ENCODE peak calls at places on chromosomes 16 and 17, in ten cellular contexts. W is heart left ventricle, Z is AG09319, V is cardiac fibroblast, F is omental fat pad, P is mesothelial cell of epicardium, N is A549, B is tibial nerve, Q is AG04450, U is hepatocyte. K is an unnamed sample.

GRCh38 chr17:50297407-50297865 is 23.2 kb downstream of the TMEM92 start:
- DNase-seq in N (peak; percentile 81), Q (no peak), P (peak; percentile 90), V (peak; percentile 77), W (peak; percentile 67), Z (peak; percentile 44), F (peak; percentile 74), U (peak; percentile 89), B (peak; percentile 79), K (peak; percentile 42)

GRCh38 chr16:25219070-25219737 is 2.5 kb downstream of the AQP8 start:
- DNase-seq in Q (no peak), P (no peak), V (no peak), B (no peak), Z (no peak), F (no peak), W (no peak), N (no peak), U (no peak), K (no peak)

GRCh38 chr16:777826-778225 is 10.4 kb downstream of the RPUSD1 start:
- DNase-seq in Q (no peak), Z (no peak), W (no peak), U (no peak), N (no peak), B (no peak), P (no peak), V (no peak), F (no peak), K (no peak)

GRCh38 chr17:78783711-78784396 is 1.8 kb upstream of the CYTH1 start:
- DNase-seq in Z (no peak), N (no peak), Q (no peak), P (no peak), W (no peak), F (no peak), B (no peak), V (no peak), U (no peak), K (no peak)

GRCh38 chr17:13421581-13421980 is 180.1 kb downstream of the HS3ST3A1 start:
- DNase-seq in F (no peak), P (no peak), B (no peak), N (no peak), W (no peak), Q (no peak), V (no peak), U (no peak), Z (no peak), K (no peak)

GRCh38 chr17:80901319-80901718 is 90.3 kb upstream of the CHMP6 start:
- DNase-seq in B (no peak), W (no peak), P (no peak), Q (no peak), Z (no peak), F (no peak), U (no peak), V (no peak), N (no peak), K (no peak)

GRCh38 chr17:31593806-31594205 is 202.3 kb downstream of the RAB11FIP4 start:
- DNase-seq in P (no peak), Q (no peak), V (no peak), U (no peak), F (no peak), B (no peak), W (peak; percentile 56), Z (no peak), N (no peak), K (no peak)

GRCh38 chr16:56938664-56939513 is 6.9 kb downstream of the HERPUD1 start:
- DNase-seq in F (no peak), U (no peak), Z (no peak), P (no peak), N (no peak), Q (no peak), W (no peak), V (no peak), B (no peak), K (no peak)

GRCh38 chr17:58275417-58275816 is 5.3 kb downstream of the MPO start:
- DNase-seq in N (no peak), P (no peak), B (no peak), V (no peak), U (no peak), Z (no peak), Q (no peak), W (no peak), F (no peak), K (no peak)

GRCh38 chr16:1152651-1153259 is at the start of gene CACNA1H:
- DNase-seq in P (peak; percentile 73), N (no peak), F (no peak), U (peak; percentile 77), W (no peak), B (no peak), Q (no peak), Z (no peak), V (no peak), K (no peak)

GRCh38 chr17:21303441-21304065 is 19.0 kb downstream of the MAP2K3 start:
- DNase-seq in Z (no peak), V (no peak), Q (no peak), W (no peak), P (no peak), N (no peak), B (no peak), F (no peak), U (no peak), K (no peak)

GRCh38 chr16:1991588-1992474 is 2.1 kb downstream of the SYNGR3 start:
- DNase-seq in F (peak; percentile 89), N (peak; percentile 92), B (peak; percentile 85), Q (peak; percentile 67), U (peak; percentile 95), P (peak; percentile 82), W (peak; percentile 92), V (peak; percentile 94), Z (peak; percentile 62), K (peak; percentile 65)

GRCh38 chr17:7633093-7633492 is 3.2 kb downstream of the SHBG start:
- DNase-seq in Q (no peak), P (no peak), W (no peak), N (peak; percentile 29), V (no peak), Z (no peak), F (no peak), B (no peak), U (no peak), K (no peak)

DNA sequence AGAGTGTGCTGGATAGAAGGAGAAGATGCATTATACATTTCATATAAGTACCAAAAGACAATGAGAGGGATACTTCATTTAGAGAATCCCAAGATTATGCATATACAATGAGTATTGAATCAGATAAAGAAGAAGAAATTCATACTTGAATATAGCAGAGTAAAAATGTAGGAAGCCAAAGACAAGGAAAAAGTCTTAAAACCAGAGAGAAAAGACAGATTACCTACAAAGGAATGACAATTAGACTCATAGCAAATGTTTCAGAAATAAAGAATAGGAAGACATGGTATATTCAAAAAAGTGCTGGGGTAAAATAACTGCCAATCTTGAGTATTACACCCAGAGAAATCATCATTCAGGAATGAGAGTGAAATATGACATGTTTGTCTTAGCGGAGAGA is 6.8 kb upstream of the MSI2 start:
- DNase-seq in W (no peak), N (no peak), Q (no peak), F (no peak), U (no peak), B (no peak), V (no peak), Z (no peak), P (no peak), K (no peak)
- TF ChIP-seq CTCF in W (no peak), N (no peak), Q (no peak), F (no peak), U (no peak), B (no peak), V (no peak), Z (no peak), P (no peak), K (no peak)

DNA sequence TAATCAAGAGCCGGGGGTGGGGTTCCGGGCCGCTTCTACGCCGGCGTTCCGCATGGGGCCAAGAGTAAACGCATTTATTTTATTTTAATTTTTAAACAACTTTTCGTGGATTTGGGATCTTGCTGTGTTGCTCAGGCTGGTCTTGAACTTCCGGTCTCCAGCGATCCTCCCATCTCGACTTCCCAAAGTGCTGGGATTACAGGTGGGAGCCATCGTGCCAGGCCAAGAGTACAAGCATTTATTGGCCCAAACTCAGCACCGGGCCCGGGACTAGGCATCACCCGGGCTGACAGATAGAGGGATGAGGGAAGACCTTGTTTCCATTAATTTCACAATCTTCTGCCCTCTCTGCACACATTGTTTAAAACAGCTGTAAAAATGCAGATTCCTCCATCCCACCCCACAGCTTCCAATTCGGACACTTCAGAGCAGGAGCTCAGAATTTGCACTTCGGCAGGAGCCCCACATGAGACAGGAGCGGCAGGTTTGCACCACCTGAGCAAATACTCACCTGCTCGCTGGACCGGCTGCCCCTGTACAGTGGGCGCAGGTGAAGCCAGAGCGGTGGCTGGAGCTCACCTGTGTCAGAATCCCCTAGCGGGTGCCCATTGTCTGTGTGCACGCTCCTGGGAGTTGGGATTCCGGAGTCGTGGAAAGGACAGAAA is 663 bp upstream of the GINS2 start:
- DNase-seq in V (no peak), B (no peak), Q (no peak), F (no peak), Z (no peak), N (no peak), P (no peak), W (no peak), U (no peak), K (no peak)
- TF ChIP-seq CTCF in V (no peak), B (no peak), Q (no peak), F (no peak), Z (no peak), N (no peak), P (no peak), W (no peak), U (no peak), K (no peak)

GRCh38 chr17:40317345-40317873 is 8.4 kb downstream of the RARA start:
- DNase-seq in B (no peak), F (peak; percentile 29), P (no peak), V (peak; percentile 79), U (peak; percentile 74), Z (no peak), Q (no peak), N (peak; percentile 86), W (peak; percentile 64), K (no peak)

GRCh38 chr17:40320771-40321501 is 12.0 kb downstream of the RARA start:
- DNase-seq in Q (no peak), F (peak; percentile 23), B (peak; percentile 72), U (no peak), N (no peak), V (peak; percentile 73), Z (no peak), W (peak; percentile 81), P (no peak), K (no peak)

GRCh38 chr17:40317880-40318834 is 9.2 kb downstream of the RARA start:
- DNase-seq in Q (peak; percentile 90), U (peak; percentile 99), F (peak; percentile 90), Z (peak; percentile 92), V (peak; percentile 98), P (peak; percentile 88), W (peak; percentile 98), N (peak; percentile 98), B (peak; percentile 97), K (peak; percentile 88)

GRCh38 chr17:40319651-40320550 is 10.9 kb downstream of the RARA start:
- DNase-seq in B (no peak), W (peak; percentile 54), Q (no peak), P (no peak), N (no peak), Z (no peak), U (peak; percentile 5), F (peak; percentile 55), V (no peak), K (no peak)

GRCh38 chr17:40318835-40319332 is 9.9 kb downstream of the RARA start:
- DNase-seq in Q (no peak), B (no peak), P (no peak), U (peak; percentile 6), Z (no peak), V (no peak), W (no peak), F (peak; percentile 18), N (no peak), K (no peak)
- TF ChIP-seq CTCF in Q (peak; percentile 38), B (no peak), P (no peak), U (peak; percentile 32), Z (peak; percentile 24), V (peak; percentile 16), W (no peak), F (no peak), N (no peak), K (peak; percentile 30)

GRCh38 chr17:27808629-27809028 is 8.3 kb upstream of the NOS2 start:
- DNase-seq in W (no peak), Q (no peak), V (no peak), B (no peak), U (no peak), N (no peak), P (no peak), F (no peak), Z (no peak), K (no peak)
- TF ChIP-seq CTCF in W (no peak), Q (no peak), V (no peak), B (no peak), U (no peak), N (no peak), P (no peak), F (no peak), Z (no peak), K (no peak)

K was measured in astrocyte of the cerebellum.